ENCODE peak calls at places on chromosome 22, in four cellular contexts. E is cardiac muscle cell, D is left lung, K is dorsolateral prefrontal cortex. S is an unnamed sample.

GRCh38 chr22:37588540-37589215 is 8.8 kb upstream of the LGALS2 start:
- DNase-seq in E (no peak), D (no peak), K (no peak), S (no peak)

GRCh38 chr22:34414467-34415440 is 494.5 kb upstream of the LARGE1 start:
- DNase-seq in K (no peak), E (peak), D (peak), S (peak)

GRCh38 chr22:41831383-41831782 is 1.5 kb upstream of the SREBF2 start:
- DNase-seq in D (no peak), E (peak), K (no peak), S (no peak)

GRCh38 chr22:21943571-21944448 is 8.8 kb downstream of the PPM1F start:
- DNase-seq in K (no peak), D (no peak), E (no peak), S (no peak)

GRCh38 chr22:22927196-22927887 is 39.7 kb downstream of the IGLL5 start:
- DNase-seq in D (no peak), E (no peak), K (no peak), S (no peak)

GRCh38 chr22:30857103-30857502 is 111.5 kb downstream of the MORC2 start:
- DNase-seq in D (no peak), K (no peak), E (no peak), S (no peak)

GRCh38 chr22:33327348-33327860 is 269.2 kb upstream of the SYN3 start:
- DNase-seq in D (no peak), K (no peak), E (no peak), S (no peak)

GRCh38 chr22:37303821-37304274 is 21.5 kb downstream of the CYTH4 start:
- DNase-seq in D (peak), K (no peak), E (peak), S (no peak)

GRCh38 chr22:41891407-41891806 is 23.5 kb downstream of the SHISA8 start:
- DNase-seq in E (no peak), D (no peak), K (no peak), S (no peak)

GRCh38 chr22:22442928-22443709 is 65.4 kb downstream of the ZNF280B start:
- DNase-seq in K (no peak), D (no peak), E (no peak), S (no peak)

GRCh38 chr22:38314140-38314991 is 2.9 kb downstream of the CSNK1E start:
- DNase-seq in E (peak), D (no peak), K (no peak), S (peak)

GRCh38 chr22:22103078-22103593 is 120.5 kb upstream of the TOP3B start:
- DNase-seq in E (no peak), K (no peak), D (no peak), S (peak)

GRCh38 chr22:31897842-31898241 is 46.5 kb upstream of the YWHAH start:
- DNase-seq in D (no peak), K (no peak), E (no peak), S (peak)

GRCh38 chr22:20552450-20552894 is 45.1 kb downstream of the MED15 start:
- DNase-seq in K (peak), D (no peak), E (peak), S (no peak)

GRCh38 chr22:47534150-47535133 is 772.0 kb downstream of the TBC1D22A start:
- DNase-seq in K (no peak), D (no peak), E (no peak), S (no peak)

GRCh38 chr22:24379536-24379935 is 47.9 kb upstream of the ADORA2A start:
- DNase-seq in D (no peak), E (no peak), K (no peak), S (no peak)

GRCh38 chr22:36732609-36733008 is 29.1 kb upstream of the CACNG2 start:
- DNase-seq in K (no peak), D (no peak), E (no peak), S (no peak)

GRCh38 chr22:24402460-24403192 is 24.8 kb upstream of the ADORA2A start:
- DNase-seq in K (no peak), D (peak), E (peak), S (no peak)

GRCh38 chr22:47154621-47155081 is 392.2 kb downstream of the TBC1D22A start:
- DNase-seq in D (no peak), E (peak), K (peak), S (no peak)

GRCh38 chr22:31039393-31039792 is 41.7 kb upstream of the SMTN start:
- DNase-seq in D (no peak), E (peak), K (no peak), S (no peak)

GRCh38 chr22:24950272-24950902 is 2.1 kb upstream of the KIAA1671 start:
- DNase-seq in D (no peak), K (no peak), E (peak), S (peak)

GRCh38 chr22:43562843-43563242 is 151.0 kb downstream of the MPPED1 start:
- DNase-seq in E (no peak), K (no peak), D (no peak), S (peak)

GRCh38 chr22:36746571-36746970 is 29.3 kb downstream of the IFT27 start:
- DNase-seq in D (peak), E (no peak), K (no peak), S (no peak)

GRCh38 chr22:48940266-48940987 is 887.2 kb downstream of the BRD1 start:
- DNase-seq in D (no peak), K (peak), E (no peak), S (no peak)

GRCh38 chr22:48709453-48709852 is 1118.2 kb downstream of the BRD1 start:
- DNase-seq in K (peak), D (peak), E (no peak), S (no peak)

GRCh38 chr22:16962501-16962900 is 45.5 kb downstream of the GAB4 start:
- DNase-seq in D (no peak), K (no peak), E (no peak), S (no peak)

GRCh38 chr22:24244144-24244787 is 616 bp downstream of the GGT5 start:
- DNase-seq in E (peak), D (no peak), K (no peak), S (no peak)

GRCh38 chr22:20873215-20873614 is 14.4 kb downstream of the SNAP29 start:
- DNase-seq in D (no peak), K (no peak), E (no peak), S (no peak)

GRCh38 chr22:32528984-32529982 is 54.7 kb downstream of the FBXO7 start:
- DNase-seq in E (peak), K (peak), D (peak), S (peak)

GRCh38 chr22:37472418-37473006 is 13.7 kb downstream of the MFNG start:
- DNase-seq in E (peak), D (no peak), K (no peak), S (peak)

GRCh38 chr22:43226368-43226979 is 39.5 kb upstream of the TTLL12 start:
- DNase-seq in E (peak), D (no peak), K (no peak), S (peak)

GRCh38 chr22:31044262-31044861 is 36.8 kb upstream of the SMTN start:
- DNase-seq in E (peak), D (peak), K (no peak), S (no peak)

GRCh38 chr22:37053310-37054077 is 2.0 kb downstream of the KCTD17 start:
- DNase-seq in E (peak), K (no peak), D (no peak), S (no peak)

GRCh38 chr22:48804811-48805301 is 1022.8 kb downstream of the BRD1 start:
- DNase-seq in E (no peak), D (no peak), K (no peak), S (no peak)

GRCh38 chr22:44023404-44024287 is 456 bp upstream of the PARVB start:
- DNase-seq in D (peak), K (no peak), E (peak), S (peak)

GRCh38 chr22:47629273-47629711 is 866.8 kb downstream of the TBC1D22A start:
- DNase-seq in D (no peak), K (no peak), E (no peak), S (no peak)

GRCh38 chr22:20940178-20940790 is 23.1 kb downstream of the CRKL start:
- DNase-seq in D (no peak), K (no peak), E (no peak), S (no peak)

DNA sequence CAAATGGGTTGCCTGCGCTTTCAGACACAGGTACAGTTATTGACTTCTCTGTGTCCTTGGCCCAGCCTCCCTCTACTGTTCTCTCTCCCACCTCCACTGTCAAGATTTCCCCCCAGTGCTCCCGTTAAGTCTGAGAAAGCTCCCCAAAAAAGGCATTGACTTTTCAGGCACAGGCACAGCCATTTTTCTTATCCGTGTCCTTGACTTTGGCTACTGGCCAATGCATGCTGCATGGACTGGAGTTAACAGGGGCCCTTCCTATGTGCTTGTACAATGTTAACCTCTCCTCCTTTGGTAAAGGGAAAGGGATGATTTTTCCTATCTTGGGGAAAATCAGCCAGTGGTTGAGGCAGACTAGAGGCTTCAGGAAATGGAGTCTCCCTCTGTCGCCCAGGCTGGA is 4.3 kb downstream of the APOL5 start:
- DNase-seq in E (no peak), K (no peak), D (no peak), S (no peak)
- H3K4me3 ChIP-seq in E (no peak), K (no peak), D (no peak), S (no peak)

DNA sequence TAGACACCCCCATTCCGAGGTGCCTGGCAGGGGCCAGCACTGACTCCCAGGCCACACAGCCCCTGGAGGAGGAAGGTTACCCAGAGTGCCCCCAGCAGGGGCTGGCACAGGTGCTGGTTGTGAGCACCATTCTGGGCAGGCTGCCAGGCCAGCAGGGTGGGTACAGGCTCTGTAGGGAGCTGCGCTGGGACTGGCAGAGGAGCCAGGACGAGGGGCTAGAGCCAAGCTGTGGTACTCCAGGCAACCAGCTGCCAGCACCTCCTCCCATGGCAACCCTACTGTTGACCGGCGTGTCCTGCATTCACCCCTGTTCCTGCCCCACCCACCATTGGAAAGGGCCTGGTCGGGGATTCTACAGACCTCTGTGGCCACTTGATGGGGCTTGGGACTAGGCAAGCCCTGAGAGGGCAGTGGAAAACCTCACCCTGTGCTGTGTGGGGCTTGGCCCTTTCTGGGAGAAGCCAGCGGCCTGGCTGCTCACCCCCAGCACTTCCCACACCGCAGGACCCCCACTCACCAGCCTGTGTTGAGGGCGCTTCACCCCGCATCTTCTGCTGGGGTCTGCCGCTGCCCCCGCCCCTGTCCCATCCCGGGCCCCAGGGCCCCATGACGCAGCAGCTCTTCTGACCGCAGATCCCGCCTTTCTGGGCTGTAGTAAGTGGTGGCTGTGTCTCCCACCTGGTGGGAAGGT is 1.9 kb downstream of the CLDN5 start:
- DNase-seq in K (no peak), E (no peak), D (no peak), S (no peak)
- H3K4me3 ChIP-seq in K (no peak), E (no peak), D (peak), S (peak)

DNA sequence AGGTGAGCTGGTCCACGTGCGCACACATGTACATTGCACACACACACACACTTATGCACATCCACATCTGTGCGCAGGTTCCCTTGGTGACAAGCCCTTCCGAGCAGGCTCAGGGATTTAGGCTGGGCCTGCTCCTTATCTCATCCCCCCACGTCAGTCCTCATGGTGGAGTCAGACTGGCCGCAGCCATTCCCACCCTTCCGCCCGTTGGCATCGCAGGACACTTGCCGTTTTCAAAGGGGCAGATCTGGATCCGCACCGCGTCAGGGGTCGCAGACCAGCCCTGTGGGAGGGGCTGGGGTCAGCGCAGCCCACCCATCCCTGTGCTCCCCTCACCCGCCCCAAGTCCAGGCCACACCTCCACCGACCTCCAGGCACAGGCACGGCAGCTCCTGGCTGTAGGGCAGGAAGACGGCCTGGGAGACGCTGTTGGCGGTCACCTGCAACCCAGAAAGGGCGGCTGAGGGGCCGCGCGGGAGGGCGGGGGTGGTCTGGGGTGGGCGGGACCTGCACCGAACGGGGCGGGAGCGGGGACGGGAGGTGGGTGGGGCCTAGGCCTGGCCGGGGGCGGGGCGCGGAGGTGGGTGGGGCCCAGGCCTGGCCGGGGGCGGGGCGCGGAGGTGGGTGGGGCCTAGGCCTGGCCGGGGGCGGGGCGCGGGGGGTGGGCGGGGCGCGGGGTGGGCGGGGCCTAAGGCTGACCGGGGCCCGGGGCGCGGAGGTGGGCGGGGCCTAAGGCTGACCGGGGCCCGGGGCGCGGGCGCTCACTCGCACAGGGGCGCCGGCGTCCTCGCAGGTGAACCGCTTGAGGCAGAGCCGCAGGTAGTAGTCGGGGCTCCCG is 13.3 kb downstream of the IL17REL start:
- DNase-seq in D (peak), E (no peak), K (no peak), S (peak)
- H3K4me3 ChIP-seq in D (peak), E (peak), K (no peak), S (peak)

GRCh38 chr22:45838257-45838891 is 138.6 kb downstream of the WNT7B start:
- DNase-seq in E (no peak), D (no peak), K (no peak), S (no peak)
- H3K4me3 ChIP-seq in E (no peak), D (no peak), K (no peak), S (no peak)

DNA sequence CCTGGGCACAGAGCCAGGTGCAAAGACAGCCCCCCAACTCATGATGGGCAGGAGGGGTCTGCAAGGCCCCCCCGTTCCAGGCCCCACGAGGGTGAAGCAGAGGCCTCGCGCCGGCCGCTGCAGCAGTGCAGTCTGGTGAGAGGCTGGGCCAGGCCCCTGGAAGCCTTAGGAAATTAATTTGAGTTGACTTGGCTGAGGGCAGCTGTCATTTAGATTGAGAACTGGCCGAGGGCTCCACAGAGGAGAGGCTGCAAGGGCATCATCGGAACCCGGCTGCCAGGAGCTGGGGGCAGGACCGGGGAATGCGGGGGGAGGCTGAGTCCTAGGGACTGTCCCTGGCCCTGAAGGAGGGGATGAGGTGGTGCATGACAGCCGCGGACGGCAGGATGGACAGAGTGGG is 39.9 kb downstream of the MN1 start:
- DNase-seq in K (no peak), E (no peak), D (no peak), S (no peak)
- H3K4me3 ChIP-seq in K (no peak), E (no peak), D (no peak), S (no peak)

GRCh38 chr22:39352301-39352867 is 2.6 kb downstream of the SYNGR1 start:
- DNase-seq in K (no peak), D (no peak), E (no peak), S (no peak)
- H3K4me3 ChIP-seq in K (no peak), D (no peak), E (no peak), S (no peak)

DNA sequence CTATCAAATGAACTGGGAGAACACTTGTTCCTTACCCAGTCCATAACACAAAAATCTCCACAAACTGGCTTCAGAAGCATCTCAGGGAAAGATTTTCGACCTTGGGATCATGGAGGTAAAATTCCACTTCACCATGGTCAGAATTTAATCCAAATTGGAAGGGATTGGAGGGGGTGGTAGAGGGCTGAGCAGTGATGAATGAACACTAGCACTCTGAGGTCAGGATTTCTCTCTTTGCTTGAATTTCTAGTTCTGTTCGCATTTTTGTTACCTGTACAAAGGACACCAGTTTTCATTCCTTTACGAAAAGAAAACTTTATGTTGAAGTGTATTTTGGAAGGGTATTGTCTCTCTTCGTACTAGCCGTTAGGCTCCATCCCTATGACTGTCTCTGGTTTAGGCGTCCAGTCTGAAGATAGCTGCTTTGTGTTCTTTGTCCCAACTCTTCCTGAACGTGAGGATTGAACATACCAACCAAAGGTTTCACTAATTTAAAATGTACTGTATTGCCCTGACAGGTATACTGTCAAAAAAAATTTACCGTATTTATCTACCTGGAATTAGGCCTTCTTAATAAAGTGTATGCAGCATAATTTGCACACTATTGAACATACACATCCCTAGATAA is 749 bp downstream of the GRAP2 start:
- DNase-seq in E (no peak), D (no peak), K (no peak), S (no peak)
- H3K4me3 ChIP-seq in E (no peak), D (peak), K (no peak), S (no peak)

GRCh38 chr22:45262195-45262930 is 21.7 kb upstream of the KIAA0930 start:
- DNase-seq in E (no peak), D (no peak), K (no peak), S (no peak)
- H3K4me3 ChIP-seq in E (no peak), D (no peak), K (no peak), S (no peak)

DNA sequence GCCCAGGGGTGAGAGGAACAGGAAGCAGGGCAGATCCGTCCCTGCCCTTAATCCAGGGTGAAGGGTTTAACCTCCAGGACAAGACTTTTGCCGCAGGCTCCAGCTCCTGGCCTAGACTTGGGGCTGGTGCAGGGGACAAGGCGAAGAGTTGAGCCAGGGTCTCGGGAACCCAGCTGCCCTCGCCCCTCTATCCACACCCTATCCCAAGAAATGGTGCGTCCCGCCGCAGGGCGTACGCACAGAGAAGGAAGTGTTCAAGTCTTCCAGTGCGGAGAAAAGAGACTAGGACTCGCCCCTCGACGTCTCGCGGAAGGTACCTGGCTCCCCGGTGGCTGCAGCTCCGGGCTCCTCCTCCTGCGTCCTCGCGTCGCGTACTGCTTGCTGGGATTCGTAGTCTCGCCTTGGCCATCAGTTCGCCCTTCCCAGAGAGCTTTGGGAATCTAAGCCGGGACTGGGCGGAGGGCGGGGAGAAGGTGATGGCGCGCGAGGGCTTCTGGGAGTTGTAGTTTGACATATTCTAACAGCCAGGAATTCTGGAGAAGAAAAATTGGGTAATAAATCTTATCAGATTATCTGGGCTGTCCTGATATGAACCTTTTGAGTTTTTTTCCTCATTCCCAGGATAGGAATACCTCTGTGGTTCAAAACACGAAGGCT is at the start of gene ZMAT5:
- DNase-seq in E (peak), K (peak), D (peak), S (peak)
- H3K4me3 ChIP-seq in E (peak), K (peak), D (peak), S (peak)

S was measured in GM23338.